ENCODE peak calls at places on chromosomes 16 and 17, in ten cellular contexts. One of them, this sample, is unnamed.

GRCh38 chr17:33292184-33292980 is 713 bp downstream of the ASIC2 start:
- DNase-seq in fibroblast of lung: peak; percentile 56
- DNase-seq in sigmoid colon: no peak
- DNase-seq in OCI-LY7: no peak
- DNase-seq in heart right ventricle: peak; percentile 8
- DNase-seq in foreskin fibroblast: peak; percentile 68
- DNase-seq in A549: peak; percentile 67
- DNase-seq in kidney: peak; percentile 67
- DNase-seq in GM23338: peak; percentile 58
- DNase-seq in psoas muscle: peak; percentile 18
- DNase-seq in this sample: peak; percentile 7

GRCh38 chr16:22843856-22844255 is 29.9 kb downstream of the HS3ST2 start:
- DNase-seq in fibroblast of lung: no peak
- DNase-seq in GM23338: no peak
- DNase-seq in sigmoid colon: no peak
- DNase-seq in foreskin fibroblast: peak; percentile 27
- DNase-seq in psoas muscle: no peak
- DNase-seq in OCI-LY7: no peak
- DNase-seq in heart right ventricle: no peak
- DNase-seq in A549: no peak
- DNase-seq in kidney: no peak
- DNase-seq in this sample: no peak

GRCh38 chr17:53142890-53143289 is 679.8 kb upstream of the KIF2B start:
- DNase-seq in kidney: no peak
- DNase-seq in A549: peak; percentile 41
- DNase-seq in fibroblast of lung: no peak
- DNase-seq in sigmoid colon: no peak
- DNase-seq in heart right ventricle: no peak
- DNase-seq in GM23338: peak; percentile 46
- DNase-seq in foreskin fibroblast: no peak
- DNase-seq in OCI-LY7: no peak
- DNase-seq in psoas muscle: no peak
- DNase-seq in this sample: peak; percentile 8

GRCh38 chr17:77312786-77313599 is 172.2 kb downstream of the SEC14L1 start:
- DNase-seq in OCI-LY7: no peak
- DNase-seq in GM23338: no peak
- DNase-seq in sigmoid colon: peak; percentile 80
- DNase-seq in fibroblast of lung: peak; percentile 89
- DNase-seq in foreskin fibroblast: peak; percentile 92
- DNase-seq in A549: no peak
- DNase-seq in psoas muscle: no peak
- DNase-seq in heart right ventricle: peak; percentile 58
- DNase-seq in kidney: peak; percentile 94
- DNase-seq in this sample: peak; percentile 83

GRCh38 chr16:46839986-46840443 is 9.0 kb upstream of the C16orf87 start:
- DNase-seq in heart right ventricle: no peak
- DNase-seq in psoas muscle: no peak
- DNase-seq in A549: no peak
- DNase-seq in sigmoid colon: no peak
- DNase-seq in foreskin fibroblast: no peak
- DNase-seq in GM23338: no peak
- DNase-seq in kidney: no peak
- DNase-seq in fibroblast of lung: no peak
- DNase-seq in OCI-LY7: no peak
- DNase-seq in this sample: no peak

GRCh38 chr17:43953746-43954145 is at the start of gene PYY:
- DNase-seq in OCI-LY7: no peak
- DNase-seq in kidney: peak; percentile 52
- DNase-seq in A549: no peak
- DNase-seq in heart right ventricle: no peak
- DNase-seq in GM23338: peak; percentile 52
- DNase-seq in psoas muscle: no peak
- DNase-seq in foreskin fibroblast: no peak
- DNase-seq in sigmoid colon: no peak
- DNase-seq in fibroblast of lung: no peak
- DNase-seq in this sample: no peak

GRCh38 chr17:78316867-78317816 is 42.7 kb downstream of the SOCS3 start:
- DNase-seq in psoas muscle: no peak
- DNase-seq in kidney: peak; percentile 94
- DNase-seq in A549: peak; percentile 84
- DNase-seq in OCI-LY7: no peak
- DNase-seq in fibroblast of lung: peak; percentile 45
- DNase-seq in sigmoid colon: no peak
- DNase-seq in GM23338: peak; percentile 93
- DNase-seq in foreskin fibroblast: peak; percentile 65
- DNase-seq in heart right ventricle: no peak
- DNase-seq in this sample: peak; percentile 48

GRCh38 chr17:67615011-67615561 is 102.7 kb upstream of the NOL11 start:
- DNase-seq in kidney: no peak
- DNase-seq in OCI-LY7: no peak
- DNase-seq in A549: no peak
- DNase-seq in psoas muscle: no peak
- DNase-seq in fibroblast of lung: peak; percentile 42
- DNase-seq in foreskin fibroblast: no peak
- DNase-seq in sigmoid colon: peak; percentile 70
- DNase-seq in GM23338: peak; percentile 40
- DNase-seq in heart right ventricle: peak; percentile 28
- DNase-seq in this sample: peak; percentile 52

GRCh38 chr17:49393491-49394255 is 21.0 kb downstream of the PHB1 start:
- DNase-seq in psoas muscle: no peak
- DNase-seq in OCI-LY7: no peak
- DNase-seq in fibroblast of lung: no peak
- DNase-seq in kidney: no peak
- DNase-seq in A549: no peak
- DNase-seq in heart right ventricle: no peak
- DNase-seq in foreskin fibroblast: peak; percentile 38
- DNase-seq in sigmoid colon: no peak
- DNase-seq in GM23338: no peak
- DNase-seq in this sample: peak; percentile 28

GRCh38 chr17:49388692-49389513 is 25.8 kb downstream of the PHB1 start:
- DNase-seq in psoas muscle: no peak
- DNase-seq in fibroblast of lung: peak; percentile 15
- DNase-seq in GM23338: no peak
- DNase-seq in heart right ventricle: no peak
- DNase-seq in foreskin fibroblast: peak; percentile 58
- DNase-seq in A549: no peak
- DNase-seq in sigmoid colon: no peak
- DNase-seq in OCI-LY7: peak; percentile 49
- DNase-seq in kidney: no peak
- DNase-seq in this sample: no peak

GRCh38 chr17:49387374-49388289 is 25.6 kb upstream of the ZNF652 start:
- DNase-seq in kidney: no peak
- DNase-seq in GM23338: no peak
- DNase-seq in A549: no peak
- DNase-seq in sigmoid colon: no peak
- DNase-seq in heart right ventricle: no peak
- DNase-seq in psoas muscle: no peak
- DNase-seq in foreskin fibroblast: no peak
- DNase-seq in fibroblast of lung: no peak
- DNase-seq in OCI-LY7: peak; percentile 48
- DNase-seq in this sample: no peak

GRCh38 chr17:49388290-49388640 is 26.2 kb upstream of the ZNF652 start:
- DNase-seq in heart right ventricle: no peak
- DNase-seq in kidney: no peak
- DNase-seq in foreskin fibroblast: no peak
- DNase-seq in OCI-LY7: peak; percentile 71
- DNase-seq in sigmoid colon: no peak
- DNase-seq in psoas muscle: no peak
- DNase-seq in A549: no peak
- DNase-seq in fibroblast of lung: no peak
- DNase-seq in GM23338: no peak
- DNase-seq in this sample: no peak

DNA sequence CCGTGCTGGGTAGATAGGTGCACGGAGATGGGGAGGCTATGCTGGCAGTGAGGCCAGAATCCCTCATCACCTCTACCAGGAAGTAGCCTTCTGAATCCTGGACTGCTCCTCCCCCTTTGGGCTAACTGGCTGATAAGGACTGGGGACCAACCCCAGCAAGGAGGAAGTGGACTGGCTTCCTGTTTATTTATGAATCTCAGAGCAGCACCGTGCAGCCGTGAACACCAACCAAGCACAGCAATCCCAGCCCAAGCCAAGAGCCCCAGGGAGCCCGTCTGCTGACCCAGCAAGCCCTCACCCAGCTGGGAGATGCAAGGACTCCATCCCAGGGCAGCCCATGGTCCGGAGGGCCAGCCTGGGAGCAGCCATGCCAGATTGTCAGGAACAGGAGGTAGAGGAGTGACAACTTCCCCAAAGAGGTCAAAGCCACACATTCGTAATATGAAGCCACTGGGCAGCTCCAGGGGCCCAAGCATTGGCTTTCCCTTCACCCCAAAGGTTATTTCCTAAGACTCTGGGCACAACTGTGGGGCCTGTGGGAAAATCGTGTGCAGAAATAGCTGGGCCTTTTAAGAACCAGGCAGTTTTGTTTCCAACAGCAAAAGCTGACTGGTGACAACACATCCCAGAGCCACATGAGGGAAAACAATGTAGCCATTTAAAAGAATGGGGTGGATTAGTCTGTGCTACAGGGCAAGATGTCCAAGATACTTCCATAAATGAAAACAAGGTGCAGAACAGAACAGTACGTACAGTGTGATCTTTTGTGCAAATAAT is 23.9 kb downstream of the PHB1 start:
- DNase-seq in A549: no peak
- DNase-seq in heart right ventricle: no peak
- DNase-seq in sigmoid colon: no peak
- DNase-seq in GM23338: no peak
- DNase-seq in kidney: no peak
- DNase-seq in fibroblast of lung: no peak
- DNase-seq in OCI-LY7: peak; percentile 80
- DNase-seq in foreskin fibroblast: no peak
- DNase-seq in psoas muscle: no peak
- DNase-seq in this sample: no peak
- H3K4me3 ChIP-seq in A549: no peak overlapping the region
- H3K4me3 ChIP-seq in heart right ventricle: peak overlapping the region; percentile 38
- H3K4me3 ChIP-seq in sigmoid colon: no peak overlapping the region
- H3K4me3 ChIP-seq in GM23338: no peak overlapping the region
- H3K4me3 ChIP-seq in kidney: no peak overlapping the region
- H3K4me3 ChIP-seq in fibroblast of lung: no peak overlapping the region
- H3K4me3 ChIP-seq in OCI-LY7: peak overlapping the region; percentile 55
- H3K4me3 ChIP-seq in foreskin fibroblast: no peak overlapping the region
- H3K4me3 ChIP-seq in psoas muscle: no peak overlapping the region
- H3K4me3 ChIP-seq in this sample: no peak overlapping the region

DNA sequence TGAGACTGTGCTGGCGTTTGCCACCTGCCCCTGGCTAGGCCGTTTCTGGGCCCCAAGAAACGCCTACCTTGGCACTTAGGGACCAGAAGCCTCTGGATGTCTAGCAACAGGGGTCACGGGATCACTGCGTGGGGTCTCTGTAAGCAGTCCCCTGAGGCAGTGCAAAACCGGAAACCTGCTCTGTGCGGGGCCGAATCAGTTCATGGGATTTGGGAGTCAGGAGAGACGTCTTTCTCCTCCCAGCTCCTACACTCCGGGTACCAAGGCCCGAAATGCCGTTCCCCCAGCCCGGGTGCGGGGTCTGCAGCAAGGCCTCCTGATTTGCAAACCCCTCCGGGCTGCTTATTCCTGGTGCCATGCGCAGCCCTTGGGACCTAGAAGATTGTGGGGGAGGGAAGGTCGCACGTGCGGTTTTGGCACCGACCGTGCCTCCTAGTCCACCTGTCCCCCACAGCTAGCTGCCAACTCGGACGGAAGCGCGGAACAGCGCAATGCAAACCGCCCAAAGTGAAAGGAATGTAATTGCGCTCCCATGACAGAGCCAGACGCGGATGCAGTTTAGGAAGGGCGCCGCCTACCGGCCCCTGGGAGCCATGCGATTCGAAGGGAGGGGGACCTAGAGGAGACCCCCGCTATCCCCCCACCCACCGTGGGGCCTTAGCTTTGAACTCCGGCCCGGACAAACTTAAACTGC is 6.5 kb downstream of the IRX5 start:
- DNase-seq in psoas muscle: no peak
- DNase-seq in GM23338: peak; percentile 94
- DNase-seq in sigmoid colon: no peak
- DNase-seq in fibroblast of lung: peak; percentile 66
- DNase-seq in foreskin fibroblast: peak; percentile 82
- DNase-seq in A549: peak; percentile 54
- DNase-seq in kidney: peak; percentile 85
- DNase-seq in OCI-LY7: no peak
- DNase-seq in heart right ventricle: peak; percentile 52
- DNase-seq in this sample: no peak
- TF ChIP-seq CTCF in psoas muscle: peak; percentile 55
- TF ChIP-seq CTCF in GM23338: peak; percentile 71
- TF ChIP-seq CTCF in sigmoid colon: no peak
- TF ChIP-seq CTCF in fibroblast of lung: no peak
- TF ChIP-seq CTCF in foreskin fibroblast: peak; percentile 93
- TF ChIP-seq CTCF in A549: peak; percentile 74
- TF ChIP-seq CTCF in kidney: peak; percentile 6
- TF ChIP-seq CTCF in OCI-LY7: peak; percentile 67
- TF ChIP-seq CTCF in heart right ventricle: peak; percentile 58
- TF ChIP-seq CTCF in this sample: peak; percentile 58

GRCh38 chr16:13904179-13904691 is 15.7 kb upstream of the ERCC4 start:
- DNase-seq in fibroblast of lung: no peak
- DNase-seq in heart right ventricle: no peak
- DNase-seq in kidney: no peak
- DNase-seq in foreskin fibroblast: no peak
- DNase-seq in GM23338: no peak
- DNase-seq in A549: no peak
- DNase-seq in psoas muscle: no peak
- DNase-seq in sigmoid colon: no peak
- DNase-seq in OCI-LY7: no peak
- DNase-seq in this sample: no peak

GRCh38 chr16:13909069-13909468 is 10.9 kb upstream of the ERCC4 start:
- DNase-seq in A549: no peak
- DNase-seq in kidney: no peak
- DNase-seq in foreskin fibroblast: no peak
- DNase-seq in sigmoid colon: no peak
- DNase-seq in OCI-LY7: no peak
- DNase-seq in psoas muscle: no peak
- DNase-seq in heart right ventricle: no peak
- DNase-seq in fibroblast of lung: no peak
- DNase-seq in GM23338: no peak
- DNase-seq in this sample: no peak

GRCh38 chr16:13907431-13907830 is 12.5 kb upstream of the ERCC4 start:
- DNase-seq in heart right ventricle: no peak
- DNase-seq in kidney: no peak
- DNase-seq in sigmoid colon: no peak
- DNase-seq in fibroblast of lung: no peak
- DNase-seq in A549: no peak
- DNase-seq in GM23338: no peak
- DNase-seq in foreskin fibroblast: no peak
- DNase-seq in psoas muscle: no peak
- DNase-seq in OCI-LY7: no peak
- DNase-seq in this sample: no peak

GRCh38 chr16:13909872-13910303 is 10.1 kb upstream of the ERCC4 start:
- DNase-seq in GM23338: no peak
- DNase-seq in A549: peak; percentile 49
- DNase-seq in sigmoid colon: peak; percentile 68
- DNase-seq in psoas muscle: no peak
- DNase-seq in kidney: no peak
- DNase-seq in fibroblast of lung: peak; percentile 93
- DNase-seq in foreskin fibroblast: peak; percentile 65
- DNase-seq in heart right ventricle: peak; percentile 27
- DNase-seq in OCI-LY7: no peak
- DNase-seq in this sample: peak; percentile 97

DNA sequence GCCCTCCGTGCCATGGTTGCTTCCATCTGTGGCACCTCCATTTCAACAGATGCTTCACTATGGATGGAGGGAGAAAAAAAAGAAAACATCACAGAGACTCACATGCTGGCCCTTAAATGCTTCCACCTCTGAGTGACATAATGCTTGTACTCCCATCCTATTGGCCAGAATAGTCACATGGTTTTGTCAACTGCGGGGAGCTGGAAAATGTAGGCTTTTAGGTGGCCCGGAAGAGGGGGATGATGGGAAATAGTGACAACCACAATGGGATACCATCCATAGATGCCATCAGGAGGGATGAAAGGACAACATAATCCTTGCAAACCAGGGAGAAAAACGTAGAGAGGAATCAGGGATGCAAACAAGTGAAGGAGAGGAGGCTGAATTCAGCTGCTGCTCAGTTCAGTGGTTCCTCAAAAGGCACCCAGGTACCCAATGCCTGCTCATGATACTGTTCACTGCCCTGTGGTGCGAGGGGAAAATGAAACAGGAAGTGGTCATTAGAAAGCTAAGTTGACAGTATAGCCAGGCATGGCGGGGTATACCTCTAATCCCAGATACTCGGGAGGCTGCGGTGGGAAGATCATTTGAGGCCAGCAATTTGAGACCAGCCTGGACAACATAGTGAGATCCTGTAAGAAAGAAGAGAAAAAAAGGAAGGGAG is 13.4 kb upstream of the ERCC4 start:
- DNase-seq in sigmoid colon: no peak
- DNase-seq in kidney: no peak
- DNase-seq in GM23338: no peak
- DNase-seq in psoas muscle: no peak
- DNase-seq in A549: peak; percentile 26
- DNase-seq in heart right ventricle: no peak
- DNase-seq in fibroblast of lung: no peak
- DNase-seq in OCI-LY7: peak; percentile 37
- DNase-seq in foreskin fibroblast: no peak
- DNase-seq in this sample: no peak
- H3K4me3 ChIP-seq in sigmoid colon: no peak overlapping the region
- H3K4me3 ChIP-seq in kidney: no peak overlapping the region
- H3K4me3 ChIP-seq in GM23338: no peak overlapping the region
- H3K4me3 ChIP-seq in psoas muscle: no peak overlapping the region
- H3K4me3 ChIP-seq in A549: no peak overlapping the region
- H3K4me3 ChIP-seq in heart right ventricle: no peak overlapping the region
- H3K4me3 ChIP-seq in fibroblast of lung: no peak overlapping the region
- H3K4me3 ChIP-seq in OCI-LY7: no peak overlapping the region
- H3K4me3 ChIP-seq in foreskin fibroblast: no peak overlapping the region
- H3K4me3 ChIP-seq in this sample: no peak overlapping the region

GRCh38 chr16:25834101-25834500 is 142.3 kb downstream of the HS3ST4 start:
- DNase-seq in heart right ventricle: no peak
- DNase-seq in kidney: no peak
- DNase-seq in psoas muscle: no peak
- DNase-seq in fibroblast of lung: no peak
- DNase-seq in foreskin fibroblast: no peak
- DNase-seq in GM23338: no peak
- DNase-seq in OCI-LY7: no peak
- DNase-seq in A549: no peak
- DNase-seq in sigmoid colon: no peak
- DNase-seq in this sample: no peak

GRCh38 chr16:25841776-25842175 is 150.0 kb downstream of the HS3ST4 start:
- DNase-seq in foreskin fibroblast: no peak
- DNase-seq in OCI-LY7: no peak
- DNase-seq in GM23338: no peak
- DNase-seq in fibroblast of lung: no peak
- DNase-seq in heart right ventricle: no peak
- DNase-seq in A549: no peak
- DNase-seq in kidney: no peak
- DNase-seq in sigmoid colon: no peak
- DNase-seq in psoas muscle: no peak
- DNase-seq in this sample: no peak

DNA sequence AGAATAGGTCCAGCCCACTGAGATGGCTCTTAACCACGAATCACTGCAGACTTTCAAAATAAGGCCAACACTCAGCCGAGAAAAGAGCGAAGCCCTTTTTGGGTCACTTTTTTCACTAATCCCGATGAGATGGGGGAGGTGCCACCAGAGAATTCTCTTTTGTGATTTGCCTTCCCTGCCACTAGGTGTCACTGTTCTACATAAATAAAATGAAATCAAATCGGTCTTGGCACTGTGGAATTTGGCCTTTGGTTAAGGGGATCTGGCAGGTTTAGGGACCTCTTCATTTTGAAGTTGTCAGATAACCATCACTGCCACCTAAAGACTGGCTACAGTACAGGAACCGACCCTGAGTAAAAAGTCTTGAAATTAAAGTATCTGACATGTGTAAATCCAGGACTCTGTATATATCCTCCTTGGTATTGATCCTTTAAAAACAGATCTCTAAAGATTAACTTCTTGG is 147.0 kb downstream of the HS3ST4 start:
- DNase-seq in fibroblast of lung: peak; percentile 45
- DNase-seq in A549: peak; percentile 48
- DNase-seq in foreskin fibroblast: peak; percentile 55
- DNase-seq in psoas muscle: no peak
- DNase-seq in kidney: no peak
- DNase-seq in heart right ventricle: no peak
- DNase-seq in sigmoid colon: no peak
- DNase-seq in OCI-LY7: peak; percentile 73
- DNase-seq in GM23338: peak; percentile 90
- DNase-seq in this sample: peak; percentile 62
- TF ChIP-seq CTCF in fibroblast of lung: peak; percentile 73
- TF ChIP-seq CTCF in A549: peak; percentile 66
- TF ChIP-seq CTCF in foreskin fibroblast: peak; percentile 60
- TF ChIP-seq CTCF in psoas muscle: peak; percentile 62
- TF ChIP-seq CTCF in kidney: peak; percentile 83
- TF ChIP-seq CTCF in heart right ventricle: peak; percentile 75
- TF ChIP-seq CTCF in sigmoid colon: peak; percentile 51
- TF ChIP-seq CTCF in OCI-LY7: peak; percentile 89
- TF ChIP-seq CTCF in GM23338: peak; percentile 64
- TF ChIP-seq CTCF in this sample: peak; percentile 69